ENCODE peak calls at places on chromosomes 13 and 19, in six cellular contexts. E, O, D, B, N and T are unnamed samples.

GRCh38 chr13:35530147-35530546 is 53.7 kb upstream of the MAB21L1 start:
- DNase-seq in N (no peak), O (no peak), E (no peak), B (no peak), D (no peak), T (no peak)

GRCh38 chr13:29909975-29910674 is 59.7 kb upstream of the UBL3 start:
- DNase-seq in B (no peak), O (no peak), N (no peak), D (no peak), E (no peak), T (peak)

GRCh38 chr13:31987535-31988170 is 43.9 kb upstream of the FRY start:
- DNase-seq in B (no peak), N (no peak), D (no peak), E (no peak), O (peak), T (no peak)

GRCh38 chr13:107023335-107023734 is 455.4 kb upstream of the ARGLU1 start:
- DNase-seq in E (peak), O (no peak), D (no peak), N (no peak), B (no peak), T (no peak)

GRCh38 chr19:57010541-57010940 is 109.2 kb upstream of the USP29 start:
- DNase-seq in B (no peak), N (no peak), O (no peak), E (no peak), D (no peak), T (no peak)

GRCh38 chr13:36829753-36830152 is 10.7 kb downstream of the RFXAP start:
- DNase-seq in B (no peak), N (no peak), D (no peak), O (no peak), E (no peak), T (no peak)

GRCh38 chr19:491146-491741 is 5.0 kb upstream of the MADCAM1 start:
- DNase-seq in D (no peak), E (peak), B (no peak), O (no peak), N (no peak), T (no peak)

GRCh38 chr13:113084094-113084942 is 21.3 kb upstream of the F7 start:
- DNase-seq in B (no peak), E (no peak), O (no peak), D (no peak), N (no peak), T (no peak)

GRCh38 chr19:55486971-55487883 is 1.0 kb upstream of the SSC5D start:
- DNase-seq in D (peak), E (peak), B (peak), N (peak), O (peak), T (peak)

GRCh38 chr13:24130134-24130792 is 30.3 kb upstream of the SPATA13 start:
- DNase-seq in O (no peak), B (no peak), N (no peak), D (no peak), E (no peak), T (no peak)

GRCh38 chr13:98014766-98015165 is 61.3 kb downstream of the IPO5 start:
- DNase-seq in O (no peak), E (no peak), N (no peak), B (no peak), D (no peak), T (peak)